ENCODE peak calls at places on chromosomes 13 and 19, in eight cellular contexts. N is dorsolateral prefrontal cortex, K is Calu3, F is tibial nerve, I is glutamatergic neuron, A is progenitor cell of endocrine pancreas, L is lower leg skin, C is nephron progenitor cell. B is an unnamed sample.

GRCh38 chr13:64278493-64278892 is 2862.8 kb upstream of the PCDH20 start:
- DNase-seq in K (no peak), N (no peak), A (no peak), F (no peak), C (no peak), I (no peak), L (no peak), B (no peak)

GRCh38 chr19:14375055-14375581 is 6.1 kb upstream of the ADGRE5 start:
- DNase-seq in I (no peak), L (peak), N (no peak), A (no peak), C (no peak), K (no peak), F (no peak), B (no peak)

GRCh38 chr13:48828962-48829405 is 146.7 kb upstream of the FNDC3A start:
- DNase-seq in C (no peak), N (no peak), F (no peak), L (no peak), I (no peak), K (peak), A (no peak), B (no peak)

GRCh38 chr19:19463348-19464117 is 51.8 kb downstream of the TSSK6 start:
- DNase-seq in I (no peak), A (no peak), N (no peak), K (no peak), C (no peak), L (no peak), F (no peak), B (no peak)

GRCh38 chr19:7506385-7507328 is 9.2 kb upstream of the ZNF358 start:
- DNase-seq in F (peak), I (peak), A (no peak), K (peak), C (peak), N (no peak), L (peak), B (peak)

GRCh38 chr13:77810430-77810829 is 108.2 kb downstream of the EDNRB start:
- DNase-seq in N (no peak), A (no peak), I (no peak), F (no peak), K (no peak), L (no peak), C (no peak), B (no peak)

GRCh38 chr13:45446181-45446580 is 18.6 kb upstream of the COG3 start:
- DNase-seq in C (no peak), I (no peak), L (no peak), F (no peak), A (no peak), K (no peak), N (no peak), B (no peak)

GRCh38 chr19:15015946-15016542 is 33.2 kb upstream of the CASP14 start:
- DNase-seq in F (no peak), A (no peak), L (no peak), I (no peak), N (no peak), K (peak), C (peak), B (no peak)

GRCh38 chr19:18533058-18533457 is 10.3 kb downstream of the FKBP8 start:
- DNase-seq in I (no peak), L (no peak), K (no peak), N (no peak), A (no peak), F (no peak), C (no peak), B (no peak)

DNA sequence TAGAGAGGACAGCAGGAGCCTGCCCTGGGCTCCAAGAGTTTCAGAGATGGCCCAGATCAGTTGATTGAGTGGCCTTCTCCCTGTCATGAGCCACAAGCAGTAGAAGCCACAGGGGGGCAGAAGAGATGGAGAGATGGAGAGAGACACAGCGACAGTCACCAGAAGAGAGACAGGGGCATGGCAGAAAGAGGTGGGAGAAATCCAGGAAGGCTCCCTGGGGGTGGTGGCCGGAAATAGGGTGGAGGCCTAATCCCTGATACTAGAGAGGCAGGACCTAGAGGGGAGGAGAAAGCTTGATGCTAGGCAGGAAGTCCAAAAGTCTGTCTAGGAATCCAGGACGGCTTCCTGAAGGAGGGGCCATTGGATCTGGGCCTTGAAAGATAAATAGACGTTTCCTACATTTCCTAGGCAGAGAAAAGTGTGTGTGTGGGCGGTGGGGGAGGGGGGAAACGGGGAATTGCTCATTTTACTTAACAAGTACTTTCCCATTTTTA is 9.6 kb upstream of the TPM4 start:
- DNase-seq in N (no peak), L (no peak), F (no peak), K (peak), C (no peak), A (no peak), I (no peak), B (peak)
- TF ChIP-seq CTCF in N (no peak), L (no peak), F (no peak), K (no peak), C (no peak), A (no peak), I (no peak), B (peak)

DNA sequence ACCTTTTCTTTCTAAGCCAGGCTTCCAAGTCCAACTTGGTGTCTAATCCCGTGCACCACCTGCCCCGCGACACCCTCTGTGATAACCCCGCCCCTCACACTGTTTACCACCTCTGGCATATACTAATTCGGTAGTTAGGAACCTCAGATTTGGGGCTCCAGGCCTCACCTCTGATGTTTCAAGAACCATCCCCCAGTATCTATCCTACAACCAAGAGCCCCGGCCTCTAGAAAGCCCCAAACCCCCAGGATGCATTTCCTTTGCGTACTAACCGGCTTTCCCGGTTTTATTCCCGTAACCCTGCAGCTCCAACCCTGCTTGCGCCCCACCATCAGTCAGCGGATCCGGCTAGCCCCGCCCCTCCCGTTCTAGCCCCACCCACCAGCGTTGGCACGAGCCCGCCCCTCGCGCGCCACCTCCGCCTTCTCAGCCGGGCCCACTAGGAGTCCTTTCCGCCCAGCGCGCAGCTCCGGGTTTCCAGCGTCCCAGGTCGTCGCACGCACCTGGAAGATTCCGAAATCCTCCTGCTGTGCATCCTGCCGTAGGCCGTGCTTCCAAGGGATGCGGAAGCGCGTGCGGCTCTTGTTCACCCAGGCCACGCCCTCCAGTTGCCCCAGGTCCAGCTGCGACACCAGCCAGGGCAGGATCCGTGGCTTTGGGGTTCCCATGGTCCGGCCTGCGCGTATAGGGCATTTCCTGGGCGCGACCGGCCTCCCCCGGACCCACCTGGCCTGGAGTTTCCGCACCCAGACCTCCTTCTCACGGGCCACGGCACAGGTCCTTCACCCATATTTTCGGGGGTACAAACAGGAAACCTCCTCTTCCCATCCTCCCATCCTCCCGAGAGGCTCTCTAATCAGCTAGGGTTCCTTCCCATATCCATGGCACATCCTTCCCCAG is 1.2 kb downstream of the IRF3 start:
- DNase-seq in K (peak), N (peak), A (peak), I (peak), C (peak), L (peak), F (peak), B (peak)
- TF ChIP-seq CTCF in K (no peak), N (no peak), A (peak), I (no peak), C (no peak), L (no peak), F (no peak), B (no peak)

GRCh38 chr13:40814803-40815202 is 25.4 kb downstream of the SLC25A15 start:
- DNase-seq in L (no peak), K (no peak), C (no peak), F (no peak), I (no peak), N (no peak), A (no peak), B (no peak)

GRCh38 chr13:40812102-40812501 is 22.7 kb downstream of the SLC25A15 start:
- DNase-seq in C (no peak), A (no peak), F (no peak), N (no peak), K (no peak), L (no peak), I (no peak), B (no peak)

GRCh38 chr13:40812724-40813445 is 23.5 kb downstream of the SLC25A15 start:
- DNase-seq in A (no peak), F (no peak), L (no peak), N (no peak), I (no peak), C (no peak), K (no peak), B (no peak)

GRCh38 chr13:40809471-40809870 is 20.1 kb downstream of the SLC25A15 start:
- DNase-seq in C (no peak), N (no peak), F (no peak), K (no peak), L (no peak), A (no peak), I (no peak), B (no peak)

GRCh38 chr13:40813662-40814454 is 24.4 kb downstream of the SLC25A15 start:
- DNase-seq in N (no peak), I (no peak), C (no peak), L (no peak), A (no peak), K (no peak), F (no peak), B (peak)
- TF ChIP-seq CTCF in N (no peak), I (peak), C (peak), L (no peak), A (peak), K (no peak), F (peak), B (peak)

GRCh38 chr13:59487883-59488282 is 675.8 kb downstream of the DIAPH3 start:
- DNase-seq in C (no peak), L (no peak), A (no peak), F (no peak), I (no peak), N (no peak), K (no peak), B (no peak)
- TF ChIP-seq CTCF in C (no peak), L (no peak), A (peak), F (no peak), I (no peak), N (no peak), K (no peak), B (peak)

GRCh38 chr19:38852231-38853044 is 2.7 kb upstream of the HNRNPL start:
- DNase-seq in F (peak), L (peak), N (peak), C (no peak), I (peak), A (peak), K (peak), B (peak)
- TF ChIP-seq CTCF in F (no peak), L (no peak), N (no peak), C (no peak), I (no peak), A (no peak), K (no peak), B (no peak)

DNA sequence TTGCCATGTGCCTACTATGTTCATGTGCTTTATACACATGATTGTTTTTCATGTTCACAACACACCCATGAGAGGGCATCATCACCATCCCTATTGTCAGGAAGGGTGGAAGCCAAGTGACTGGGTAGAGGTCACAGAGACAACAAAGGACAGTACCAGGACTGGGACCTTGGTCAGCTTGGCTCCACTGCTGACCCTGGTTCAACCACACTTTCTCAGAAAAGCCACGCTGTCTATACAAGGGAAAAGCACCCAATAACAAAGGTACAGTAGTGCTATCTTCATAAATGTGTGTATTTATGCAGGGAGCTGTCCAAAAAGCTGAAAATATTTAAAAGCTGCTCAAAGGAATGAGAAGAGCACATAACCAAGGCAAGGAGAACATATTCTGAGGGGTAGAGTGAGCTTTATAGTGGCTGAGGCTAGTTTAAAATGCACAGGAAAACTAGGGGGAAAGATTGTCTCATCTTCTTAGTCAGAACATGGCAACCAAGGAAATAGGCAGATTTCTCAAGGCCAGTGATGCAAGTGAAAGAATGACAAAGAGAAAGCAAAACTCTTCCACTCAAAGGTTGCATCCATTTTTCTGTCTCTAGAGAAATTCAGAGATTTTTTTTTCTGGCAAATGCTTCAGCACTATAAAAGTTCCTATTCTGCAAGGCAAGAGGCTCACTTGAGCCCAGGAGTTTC is 415.0 kb downstream of the FOXO1 start:
- DNase-seq in A (no peak), K (no peak), C (no peak), F (no peak), I (no peak), L (no peak), N (no peak), B (no peak)
- TF ChIP-seq CTCF in A (no peak), K (no peak), C (no peak), F (no peak), I (no peak), L (no peak), N (no peak), B (no peak)

DNA sequence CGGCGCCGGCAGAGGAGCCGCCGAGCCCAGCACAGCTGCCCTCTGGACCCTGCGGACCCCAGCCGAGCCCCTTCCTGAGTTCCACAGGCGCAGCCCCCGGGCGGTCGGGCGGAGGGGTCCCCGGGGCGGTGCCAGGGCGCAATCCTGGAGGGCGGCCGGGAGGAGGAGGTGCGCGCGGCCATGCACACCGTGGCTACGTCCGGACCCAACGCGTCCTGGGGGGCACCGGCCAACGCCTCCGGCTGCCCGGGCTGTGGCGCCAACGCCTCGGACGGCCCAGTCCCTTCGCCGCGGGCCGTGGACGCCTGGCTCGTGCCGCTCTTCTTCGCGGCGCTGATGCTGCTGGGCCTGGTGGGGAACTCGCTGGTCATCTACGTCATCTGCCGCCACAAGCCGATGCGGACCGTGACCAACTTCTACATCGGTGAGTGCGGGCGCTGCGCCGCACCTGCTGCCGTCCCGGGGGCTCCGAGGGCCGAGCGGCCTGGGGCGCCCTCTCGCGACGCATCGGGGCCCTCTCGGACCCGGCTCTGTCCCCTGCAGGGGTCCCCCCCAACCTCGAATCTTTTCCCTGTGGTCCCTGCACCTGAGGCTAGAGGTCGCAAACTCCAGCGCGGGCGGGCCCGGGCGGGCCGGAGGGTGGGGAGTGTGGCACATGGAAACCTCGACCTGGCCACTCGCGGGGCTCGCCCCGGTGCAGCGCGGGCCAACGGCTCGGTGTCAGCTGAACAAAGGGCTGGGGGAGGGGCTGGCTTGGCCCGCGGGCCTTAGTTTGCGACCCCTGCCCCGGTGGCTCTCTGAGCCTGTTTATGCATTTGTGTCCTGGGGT is at the start of gene KISS1R:
- DNase-seq in I (peak), N (no peak), A (peak), K (peak), L (no peak), C (peak), F (no peak), B (peak)
- TF ChIP-seq CTCF in I (peak), N (peak), A (peak), K (peak), L (no peak), C (peak), F (peak), B (peak)

DNA sequence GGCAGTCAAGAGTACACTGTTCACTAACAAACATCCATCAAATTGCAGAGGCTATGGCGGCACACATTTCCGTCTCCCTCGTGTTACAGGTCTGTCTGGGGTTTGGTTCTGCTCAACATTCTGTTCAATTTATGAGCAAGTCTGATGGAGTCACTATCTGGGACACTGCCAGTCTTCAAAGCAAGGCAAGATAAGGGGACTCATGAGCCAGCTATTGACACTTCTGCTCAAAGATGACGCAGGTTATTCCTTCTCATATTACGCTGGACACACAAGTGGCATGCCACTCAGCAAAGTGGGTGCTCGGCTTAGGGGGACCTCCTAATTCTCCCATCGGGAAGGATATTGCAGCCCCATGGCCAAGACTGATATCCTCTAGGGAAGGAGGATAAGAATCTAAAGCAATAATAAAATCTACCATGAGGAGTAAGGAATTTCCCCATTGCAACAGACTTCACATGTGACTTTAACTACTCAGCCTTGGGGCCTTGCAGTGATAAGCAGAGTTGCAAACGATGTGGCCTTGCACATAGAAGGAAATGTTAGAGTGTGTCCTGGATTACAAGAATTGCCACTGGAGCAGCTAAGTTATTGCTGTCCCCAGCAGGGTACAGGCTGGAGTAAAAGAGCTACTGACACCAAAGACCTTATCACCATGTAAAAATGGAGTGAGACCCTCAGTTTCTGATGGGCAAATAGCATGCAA is 306.2 kb downstream of the IRS2 start:
- DNase-seq in I (no peak), A (no peak), C (no peak), N (no peak), K (no peak), F (no peak), L (no peak), B (no peak)
- TF ChIP-seq CTCF in I (no peak), A (no peak), C (no peak), N (no peak), K (no peak), F (no peak), L (no peak), B (no peak)

GRCh38 chr19:5052515-5052914 is 83.6 kb downstream of the KDM4B start:
- DNase-seq in L (no peak), C (no peak), N (no peak), F (no peak), K (no peak), A (no peak), I (no peak), B (peak)
- TF ChIP-seq CTCF in L (no peak), C (no peak), N (no peak), F (no peak), K (no peak), A (peak), I (no peak), B (peak)

B was measured in WERI-Rb-1.